ENCODE peak calls at places on chromosomes 3 and 15, in six cellular contexts. One of them, this sample, is unnamed.

GRCh38 chr3:71054312-71054711 is 529.2 kb downstream of the FOXP1 start:
- DNase-seq in A549: no peak
- DNase-seq in HepG2: no peak
- DNase-seq in K562: no peak
- DNase-seq in endothelial cell of umbilical vein: no peak
- DNase-seq in GM12878: no peak
- DNase-seq in this sample: no peak

GRCh38 chr15:66803182-66803729 is 101.2 kb downstream of the SMAD6 start:
- DNase-seq in A549: peak
- DNase-seq in HepG2: peak
- DNase-seq in K562: peak
- DNase-seq in endothelial cell of umbilical vein: peak
- DNase-seq in GM12878: no peak
- DNase-seq in this sample: no peak

GRCh38 chr3:2898591-2899353 is 211.4 kb downstream of the IL5RA start:
- DNase-seq in A549: no peak
- DNase-seq in HepG2: no peak
- DNase-seq in K562: no peak
- DNase-seq in endothelial cell of umbilical vein: no peak
- DNase-seq in GM12878: no peak
- DNase-seq in this sample: no peak

GRCh38 chr3:186990878-186991308 is 60.6 kb downstream of the ST6GAL1 start:
- DNase-seq in A549: no peak
- DNase-seq in HepG2: no peak
- DNase-seq in K562: no peak
- DNase-seq in endothelial cell of umbilical vein: no peak
- DNase-seq in GM12878: no peak
- DNase-seq in this sample: no peak

GRCh38 chr3:37248179-37248578 is 73.8 kb upstream of the LRRFIP2 start:
- DNase-seq in A549: no peak
- DNase-seq in HepG2: no peak
- DNase-seq in K562: no peak
- DNase-seq in endothelial cell of umbilical vein: no peak
- DNase-seq in GM12878: no peak
- DNase-seq in this sample: no peak

GRCh38 chr3:69009559-69010410 is 3.7 kb downstream of the EOGT start:
- DNase-seq in A549: no peak
- DNase-seq in HepG2: no peak
- DNase-seq in K562: no peak
- DNase-seq in endothelial cell of umbilical vein: peak
- DNase-seq in GM12878: no peak
- DNase-seq in this sample: no peak

GRCh38 chr15:92343869-92344643 is 49.6 kb upstream of the ST8SIA2 start:
- DNase-seq in A549: no peak
- DNase-seq in HepG2: no peak
- DNase-seq in K562: no peak
- DNase-seq in endothelial cell of umbilical vein: no peak
- DNase-seq in GM12878: no peak
- DNase-seq in this sample: no peak

GRCh38 chr3:16993227-16993626 is 108.5 kb downstream of the PLCL2 start:
- DNase-seq in A549: no peak
- DNase-seq in HepG2: no peak
- DNase-seq in K562: no peak
- DNase-seq in endothelial cell of umbilical vein: no peak
- DNase-seq in GM12878: no peak
- DNase-seq in this sample: peak

GRCh38 chr15:77628010-77628409 is 4.7 kb downstream of the LINGO1 start:
- DNase-seq in A549: no peak
- DNase-seq in HepG2: no peak
- DNase-seq in K562: no peak
- DNase-seq in endothelial cell of umbilical vein: no peak
- DNase-seq in GM12878: no peak
- DNase-seq in this sample: no peak

GRCh38 chr3:46405301-46406079 is 1.4 kb downstream of the CCR5AS start:
- DNase-seq in A549: no peak
- DNase-seq in HepG2: no peak
- DNase-seq in K562: peak
- DNase-seq in endothelial cell of umbilical vein: peak
- DNase-seq in GM12878: no peak
- DNase-seq in this sample: no peak

GRCh38 chr15:69468241-69469121 is 15.9 kb downstream of the RPLP1 start:
- DNase-seq in A549: no peak
- DNase-seq in HepG2: no peak
- DNase-seq in K562: peak
- DNase-seq in endothelial cell of umbilical vein: no peak
- DNase-seq in GM12878: no peak
- DNase-seq in this sample: peak

GRCh38 chr3:127676921-127677351 is 4.2 kb downstream of the ABTB1 start:
- DNase-seq in A549: no peak
- DNase-seq in HepG2: no peak
- DNase-seq in K562: no peak
- DNase-seq in endothelial cell of umbilical vein: no peak
- DNase-seq in GM12878: no peak
- DNase-seq in this sample: no peak

GRCh38 chr15:60507596-60508424 is 28.9 kb upstream of the ICE2 start:
- DNase-seq in A549: peak
- DNase-seq in HepG2: peak
- DNase-seq in K562: peak
- DNase-seq in endothelial cell of umbilical vein: peak
- DNase-seq in GM12878: peak
- DNase-seq in this sample: peak

GRCh38 chr15:20352241-20353200 is 189.1 kb downstream of the GOLGA6L6 start:
- DNase-seq in A549: no peak
- DNase-seq in HepG2: no peak
- DNase-seq in K562: no peak
- DNase-seq in endothelial cell of umbilical vein: no peak
- DNase-seq in GM12878: no peak
- DNase-seq in this sample: no peak

GRCh38 chr15:41806291-41807181 is 21.4 kb upstream of the JMJD7 start:
- DNase-seq in A549: no peak
- DNase-seq in HepG2: peak
- DNase-seq in K562: no peak
- DNase-seq in endothelial cell of umbilical vein: no peak
- DNase-seq in GM12878: no peak
- DNase-seq in this sample: peak

GRCh38 chr3:23979569-23979968 is 34.5 kb downstream of the NR1D2 start:
- DNase-seq in A549: no peak
- DNase-seq in HepG2: no peak
- DNase-seq in K562: no peak
- DNase-seq in endothelial cell of umbilical vein: no peak
- DNase-seq in GM12878: no peak
- DNase-seq in this sample: no peak

GRCh38 chr15:67897646-67898045 is 57.8 kb upstream of the RNU6-1 start:
- DNase-seq in A549: no peak
- DNase-seq in HepG2: no peak
- DNase-seq in K562: no peak
- DNase-seq in endothelial cell of umbilical vein: no peak
- DNase-seq in GM12878: no peak
- DNase-seq in this sample: peak

GRCh38 chr3:124557433-124558232 is 172.6 kb upstream of the UMPS start:
- DNase-seq in A549: no peak
- DNase-seq in HepG2: no peak
- DNase-seq in K562: no peak
- DNase-seq in endothelial cell of umbilical vein: peak
- DNase-seq in GM12878: no peak
- DNase-seq in this sample: no peak

DNA sequence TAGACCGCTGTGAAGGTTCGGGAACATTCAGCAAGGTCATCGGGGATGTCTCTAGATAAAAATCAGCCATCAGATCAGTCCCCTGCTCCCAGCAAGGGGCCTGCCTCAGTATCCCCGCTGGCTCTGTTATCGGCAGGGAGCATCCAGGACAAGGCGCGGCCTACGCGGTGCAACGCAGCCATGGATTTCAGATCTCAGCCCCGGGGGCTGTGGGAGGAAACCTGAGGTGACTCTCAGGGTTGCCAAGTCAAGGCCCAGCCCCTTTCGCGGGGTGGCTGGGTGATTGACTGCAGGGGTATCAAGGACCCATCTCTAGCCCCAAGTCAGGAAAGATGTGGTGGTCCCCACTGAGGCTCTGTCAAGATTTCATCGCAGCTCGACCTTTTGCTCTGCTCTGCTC is 23.1 kb upstream of the CD47 start:
- DNase-seq in A549: no peak
- DNase-seq in HepG2: no peak
- DNase-seq in K562: no peak
- DNase-seq in endothelial cell of umbilical vein: no peak
- DNase-seq in GM12878: no peak
- DNase-seq in this sample: no peak
- TF ChIP-seq MYC in A549: no peak
- TF ChIP-seq MYC in HepG2: no peak
- TF ChIP-seq MYC in K562: no peak
- TF ChIP-seq MYC in endothelial cell of umbilical vein: no peak
- TF ChIP-seq MYC in GM12878: no peak
- TF ChIP-seq MYC in this sample: no peak

GRCh38 chr3:30188713-30189112 is 417.7 kb upstream of the TGFBR2 start:
- DNase-seq in A549: no peak
- DNase-seq in HepG2: no peak
- DNase-seq in K562: no peak
- DNase-seq in endothelial cell of umbilical vein: no peak
- DNase-seq in GM12878: no peak
- DNase-seq in this sample: no peak
- TF ChIP-seq MYC in A549: no peak
- TF ChIP-seq MYC in HepG2: no peak
- TF ChIP-seq MYC in K562: no peak
- TF ChIP-seq MYC in endothelial cell of umbilical vein: no peak
- TF ChIP-seq MYC in GM12878: no peak
- TF ChIP-seq MYC in this sample: no peak

DNA sequence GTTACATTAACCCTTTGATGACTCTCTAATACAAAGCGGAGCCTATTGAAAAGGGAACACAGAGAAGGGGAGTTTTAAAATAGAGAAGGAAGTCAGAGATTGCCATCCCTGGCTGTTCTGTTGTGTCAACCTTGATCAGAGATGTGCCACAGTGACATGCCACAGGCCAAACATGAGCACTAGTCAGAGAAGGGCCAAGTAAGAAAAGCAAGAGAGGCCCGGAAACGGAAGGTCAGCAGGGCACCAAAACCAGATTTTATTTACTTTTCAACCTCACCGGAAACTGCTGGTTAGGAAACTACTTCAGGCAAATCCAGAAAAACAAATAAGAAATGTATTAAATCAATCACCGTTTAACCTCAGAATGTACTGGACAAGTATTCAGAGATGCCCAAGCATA is 171.8 kb downstream of the ALCAM start:
- DNase-seq in A549: no peak
- DNase-seq in HepG2: no peak
- DNase-seq in K562: no peak
- DNase-seq in endothelial cell of umbilical vein: peak
- DNase-seq in GM12878: no peak
- DNase-seq in this sample: no peak
- TF ChIP-seq MYC in A549: no peak
- TF ChIP-seq MYC in HepG2: no peak
- TF ChIP-seq MYC in K562: no peak
- TF ChIP-seq MYC in endothelial cell of umbilical vein: no peak
- TF ChIP-seq MYC in GM12878: no peak
- TF ChIP-seq MYC in this sample: no peak

DNA sequence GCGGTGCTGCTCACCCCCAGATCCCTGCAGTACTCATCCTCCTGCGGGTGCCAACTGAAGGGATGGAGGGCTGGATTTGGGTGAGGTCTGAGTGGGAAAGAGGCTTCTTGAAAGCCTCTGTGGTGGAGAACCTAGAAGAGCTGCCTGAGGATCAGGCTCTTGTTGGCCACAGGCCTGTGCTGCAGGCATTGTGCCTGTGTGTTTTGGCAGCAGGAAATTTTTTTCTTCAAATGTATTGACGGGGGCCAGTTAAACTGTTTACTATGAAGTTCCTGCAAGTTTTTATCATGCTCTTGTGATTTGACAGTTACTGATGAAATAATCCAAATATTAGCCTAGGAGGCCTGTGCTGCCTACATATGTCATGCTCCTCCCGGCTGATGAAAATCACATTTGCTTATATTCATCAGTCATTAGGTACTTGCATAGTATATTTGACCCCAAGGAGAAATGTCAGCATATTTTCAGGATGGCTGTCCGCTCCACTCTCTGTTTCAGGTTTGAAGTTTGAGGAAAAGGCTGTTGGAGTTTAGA is 103.1 kb downstream of the THSD4 start:
- DNase-seq in A549: no peak
- DNase-seq in HepG2: no peak
- DNase-seq in K562: no peak
- DNase-seq in endothelial cell of umbilical vein: no peak
- DNase-seq in GM12878: no peak
- DNase-seq in this sample: no peak
- TF ChIP-seq MYC in A549: no peak
- TF ChIP-seq MYC in HepG2: no peak
- TF ChIP-seq MYC in K562: no peak
- TF ChIP-seq MYC in endothelial cell of umbilical vein: no peak
- TF ChIP-seq MYC in GM12878: no peak
- TF ChIP-seq MYC in this sample: no peak

This sample was measured in NB4.